ENCODE peak calls at places on chromosomes 7 and 10, in five cellular contexts. Z, N, D, O and J are unnamed samples.

GRCh38 chr10:76456190-76456589 is 1024.8 kb downstream of the LRMDA start:
- DNase-seq in Z (no peak), N (no peak), D (no peak), O (no peak), J (no peak)

GRCh38 chr7:115087437-115087836 is 165.5 kb downstream of the MDFIC start:
- DNase-seq in Z (peak; percentile 89), N (peak; percentile 92), D (no peak), O (no peak), J (no peak)

GRCh38 chr10:65415318-65415717 is 1510.5 kb upstream of the LRRTM3 start:
- DNase-seq in Z (no peak), N (no peak), D (no peak), O (no peak), J (no peak)

GRCh38 chr7:39005461-39005860 is 27.8 kb downstream of the POU6F2 start:
- DNase-seq in Z (no peak), N (no peak), D (no peak), O (no peak), J (no peak)

GRCh38 chr10:116307450-116307849 is 16.8 kb upstream of the CCDC172 start:
- DNase-seq in Z (no peak), N (no peak), D (no peak), O (no peak), J (no peak)

GRCh38 chr10:117804470-117805011 is 242.2 kb downstream of the RAB11FIP2 start:
- DNase-seq in Z (no peak), N (no peak), D (no peak), O (peak; percentile 48), J (no peak)

GRCh38 chr7:17557305-17557704 is 258.9 kb downstream of the AHR start:
- DNase-seq in Z (no peak), N (peak; percentile 21), D (no peak), O (no peak), J (no peak)

GRCh38 chr10:131746241-131746711 is 154.5 kb upstream of the PPP2R2D start:
- DNase-seq in Z (no peak), N (no peak), D (no peak), O (no peak), J (no peak)

GRCh38 chr7:51543801-51544553 is 227.4 kb upstream of the COBL start:
- DNase-seq in Z (peak; percentile 32), N (no peak), D (no peak), O (no peak), J (no peak)

GRCh38 chr7:3120513-3120912 is 76.8 kb upstream of the CARD11 start:
- DNase-seq in Z (no peak), N (no peak), D (no peak), O (no peak), J (no peak)

GRCh38 chr7:64653721-64654401 is 12.1 kb upstream of the ZNF107 start:
- DNase-seq in Z (no peak), N (no peak), D (no peak), O (no peak), J (no peak)

GRCh38 chr10:114394531-114394930 is 9.8 kb downstream of the AFAP1L2 start:
- DNase-seq in Z (no peak), N (no peak), D (no peak), O (no peak), J (no peak)
- H3K27ac ChIP-seq in Z (no peak overlapping the region), N (no peak overlapping the region), D (no peak overlapping the region), O (no peak overlapping the region), J (no peak overlapping the region)

GRCh38 chr10:5297466-5297865 is 67.3 kb upstream of the UCN3 start:
- DNase-seq in Z (no peak), N (no peak), D (no peak), O (no peak), J (no peak)

GRCh38 chr10:5297996-5298395 is 66.8 kb upstream of the UCN3 start:
- DNase-seq in Z (no peak), N (no peak), D (no peak), O (no peak), J (no peak)

GRCh38 chr10:5292196-5292735 is 72.5 kb upstream of the UCN3 start:
- DNase-seq in Z (no peak), N (no peak), D (no peak), O (no peak), J (no peak)

GRCh38 chr10:5291501-5292195 is 73.1 kb upstream of the UCN3 start:
- DNase-seq in Z (peak; percentile 28), N (peak; percentile 79), D (no peak), O (no peak), J (no peak)

DNA sequence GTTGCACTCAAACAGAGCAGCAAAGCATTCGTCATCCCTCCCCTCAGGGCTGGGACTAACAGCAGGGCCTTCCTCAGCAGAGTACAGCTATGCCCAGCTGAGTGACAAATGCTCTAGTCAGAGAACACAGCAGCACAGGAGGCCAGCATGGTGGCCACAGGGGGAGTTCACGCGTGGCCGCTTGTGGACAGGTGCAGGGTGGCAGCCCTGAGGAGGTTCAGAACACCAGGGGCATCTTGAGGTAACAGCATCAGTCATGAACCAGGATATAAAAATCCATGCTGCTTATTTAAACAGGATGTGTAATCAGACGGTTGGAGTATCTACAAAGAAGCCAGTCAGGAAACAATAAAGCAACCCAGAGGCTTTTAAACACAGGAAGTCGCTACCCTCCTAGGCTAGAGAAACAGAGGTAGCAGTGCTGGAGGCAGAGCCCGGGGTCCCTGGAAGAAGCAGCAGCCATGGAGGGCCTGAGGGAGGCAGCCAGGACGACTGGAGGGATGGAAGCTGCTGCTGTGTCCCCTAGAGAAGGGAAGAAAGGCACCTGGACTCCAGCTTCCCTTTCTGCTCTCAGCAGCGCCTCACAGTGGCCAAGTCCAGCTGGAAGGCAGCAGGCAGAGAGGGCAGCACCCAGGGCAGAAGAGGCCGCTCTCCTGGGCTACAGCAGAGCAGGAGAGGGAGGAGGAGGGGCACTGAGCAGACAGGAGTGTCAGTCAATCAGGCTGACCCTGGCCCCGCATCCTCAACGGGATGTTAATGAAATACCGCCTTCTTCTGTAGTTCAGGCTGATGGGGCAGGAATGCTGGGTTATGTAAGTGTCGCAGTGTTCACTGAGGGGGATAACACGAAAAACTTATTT is 70.8 kb upstream of the UCN3 start:
- DNase-seq in Z (peak; percentile 97), N (peak; percentile 33), D (peak; percentile 97), O (peak; percentile 59), J (peak; percentile 98)
- H3K4ac ChIP-seq in Z (no peak overlapping the region), N (peak overlapping the region; percentile 67), D (no peak overlapping the region), O (no peak overlapping the region), J (no peak overlapping the region)

GRCh38 chr7:151837285-151838042 is 39.5 kb downstream of the PRKAG2 start:
- DNase-seq in Z (peak; percentile 71), N (no peak), D (no peak), O (peak; percentile 43), J (peak; percentile 49)

GRCh38 chr7:151839511-151839921 is 37.4 kb downstream of the PRKAG2 start:
- DNase-seq in Z (no peak), N (no peak), D (no peak), O (no peak), J (no peak)

GRCh38 chr7:151840088-151840910 is 36.6 kb downstream of the PRKAG2 start:
- DNase-seq in Z (no peak), N (no peak), D (no peak), O (no peak), J (no peak)

GRCh38 chr7:151838072-151838471 is 38.8 kb downstream of the PRKAG2 start:
- DNase-seq in Z (no peak), N (no peak), D (no peak), O (no peak), J (no peak)

GRCh38 chr7:151838861-151839381 is 38.0 kb downstream of the PRKAG2 start:
- DNase-seq in Z (no peak), N (no peak), D (no peak), O (no peak), J (no peak)
- H3K27ac ChIP-seq in Z (no peak overlapping the region), N (no peak overlapping the region), D (no peak overlapping the region), O (no peak overlapping the region), J (no peak overlapping the region)

GRCh38 chr10:74822583-74823089 is 3.8 kb upstream of the KAT6B start:
- DNase-seq in Z (no peak), N (peak; percentile 83), D (no peak), O (no peak), J (no peak)

GRCh38 chr10:74825033-74825370 is 1.4 kb upstream of the KAT6B start:
- DNase-seq in Z (no peak), N (no peak), D (peak; percentile 70), O (peak; percentile 41), J (peak; percentile 44)

GRCh38 chr10:74823791-74824183 is 2.6 kb upstream of the KAT6B start:
- DNase-seq in Z (no peak), N (peak; percentile 23), D (no peak), O (no peak), J (no peak)

GRCh38 chr10:74825371-74826141 is 844 bp upstream of the KAT6B start:
- DNase-seq in Z (no peak), N (no peak), D (peak; percentile 80), O (peak; percentile 75), J (no peak)

GRCh38 chr10:74824184-74825032 is 2.0 kb upstream of the KAT6B start:
- DNase-seq in Z (no peak), N (no peak), D (peak; percentile 55), O (no peak), J (peak; percentile 36)
- H3K4ac ChIP-seq in Z (peak overlapping the region; percentile 86), N (peak overlapping the region; percentile 99), D (peak overlapping the region; percentile 76), O (no peak overlapping the region), J (no peak overlapping the region)

GRCh38 chr10:48509974-48510692 is 94.7 kb downstream of the ARHGAP22 start:
- DNase-seq in Z (peak; percentile 67), N (no peak), D (peak; percentile 49), O (no peak), J (peak; percentile 38)
- H3K27ac ChIP-seq in Z (no peak overlapping the region), N (no peak overlapping the region), D (no peak overlapping the region), O (no peak overlapping the region), J (no peak overlapping the region)

DNA sequence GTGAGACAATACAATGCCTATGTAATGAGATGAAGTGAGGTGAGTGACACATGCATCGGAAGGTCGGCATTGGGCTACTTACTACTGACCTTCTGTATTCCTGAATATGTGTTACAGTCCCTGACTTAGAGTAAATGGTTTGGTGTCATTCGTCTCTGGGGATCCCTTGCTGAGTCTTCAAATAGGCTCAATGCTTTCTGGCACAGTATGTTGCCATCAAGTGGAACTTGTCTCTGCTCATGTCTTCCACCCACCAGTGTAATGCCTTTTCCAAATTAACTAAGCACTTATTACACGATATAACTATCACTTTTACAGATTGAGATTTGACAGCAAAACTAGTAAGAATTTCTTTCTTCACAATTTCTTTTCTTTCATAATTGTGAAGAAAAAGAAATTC is 10.9 kb downstream of the CUL2 start:
- DNase-seq in Z (no peak), N (no peak), D (no peak), O (no peak), J (no peak)
- H3K4ac ChIP-seq in Z (no peak overlapping the region), N (peak overlapping the region; percentile 9), D (no peak overlapping the region), O (no peak overlapping the region), J (no peak overlapping the region)

GRCh38 chr10:20927495-20927894 is 30.4 kb upstream of the NEBL start:
- DNase-seq in Z (no peak), N (no peak), D (no peak), O (no peak), J (no peak)
- H3K27ac ChIP-seq in Z (no peak overlapping the region), N (no peak overlapping the region), D (no peak overlapping the region), O (no peak overlapping the region), J (no peak overlapping the region)

GRCh38 chr7:20220293-20220755 is 3.1 kb upstream of the MACC1 start:
- DNase-seq in Z (no peak), N (no peak), D (no peak), O (no peak), J (no peak)
- H3K4ac ChIP-seq in Z (no peak overlapping the region), N (peak overlapping the region; percentile 89), D (no peak overlapping the region), O (no peak overlapping the region), J (no peak overlapping the region)